ENCODE peak calls at places on chromosome 13, in six cellular contexts. D, I, Z, L, J and E are unnamed samples.

GRCh38 chr13:107025991-107026390 is 458.1 kb upstream of the ARGLU1 start:
- DNase-seq in J (no peak), Z (peak), I (no peak), D (peak), L (no peak), E (peak)

GRCh38 chr13:44052843-44053607 is 173.3 kb downstream of the LACC1 start:
- DNase-seq in I (no peak), L (no peak), Z (no peak), J (no peak), D (no peak), E (peak)

GRCh38 chr13:33218020-33218419 is 67.5 kb downstream of the STARD13 start:
- DNase-seq in J (no peak), Z (no peak), I (no peak), D (no peak), L (no peak), E (no peak)

GRCh38 chr13:38570706-38571105 is 116.2 kb upstream of the FREM2 start:
- DNase-seq in D (no peak), I (no peak), L (no peak), Z (no peak), J (no peak), E (no peak)

GRCh38 chr13:25306671-25307464 is 5.4 kb downstream of the NUP58 start:
- DNase-seq in L (no peak), J (no peak), D (no peak), Z (no peak), I (no peak), E (no peak)

GRCh38 chr13:72737033-72737432 is 9.3 kb downstream of the BORA start:
- DNase-seq in D (no peak), J (no peak), I (no peak), Z (no peak), L (no peak), E (no peak)

GRCh38 chr13:51557875-51558604 is 26.2 kb upstream of the WDFY2 start:
- DNase-seq in J (no peak), I (no peak), D (no peak), Z (no peak), L (no peak), E (no peak)

GRCh38 chr13:78630509-78630908 is 27.2 kb upstream of the POU4F1 start:
- DNase-seq in J (no peak), Z (no peak), L (no peak), D (no peak), I (no peak), E (no peak)

GRCh38 chr13:32164622-32165268 is 133.2 kb downstream of the FRY start:
- DNase-seq in L (no peak), Z (no peak), I (peak), D (no peak), J (peak), E (no peak)

GRCh38 chr13:109152941-109153340 is 523.5 kb downstream of the MYO16 start:
- DNase-seq in J (no peak), D (no peak), Z (no peak), I (no peak), L (no peak), E (no peak)

GRCh38 chr13:98041081-98041820 is 87.8 kb downstream of the IPO5 start:
- DNase-seq in I (no peak), L (no peak), J (no peak), Z (no peak), D (no peak), E (no peak)

GRCh38 chr13:114000151-114001040 is 26.5 kb upstream of the C13orf46 start:
- DNase-seq in Z (peak), L (no peak), J (no peak), I (no peak), D (peak), E (peak)

GRCh38 chr13:79246575-79246949 is 159.5 kb downstream of the RBM26 start:
- DNase-seq in I (no peak), D (no peak), Z (no peak), L (no peak), J (no peak), E (no peak)

GRCh38 chr13:83325454-83325853 is 556.8 kb downstream of the SLITRK1 start:
- DNase-seq in J (no peak), L (no peak), I (no peak), Z (no peak), D (no peak), E (no peak)